ENCODE peak calls at places on chromosomes 5 and 9, in five cellular contexts. I is lung, W is neuronal stem cell, R is foreskin fibroblast, V is ovary. M is an unnamed sample.

GRCh38 chr5:172123269-172123692 is 64.7 kb downstream of the STK10 start:
- DNase-seq in V (peak), W (no peak), R (peak), I (peak), M (peak)

GRCh38 chr5:175638305-175638704 is 19.6 kb upstream of the HRH2 start:
- DNase-seq in I (no peak), R (no peak), V (no peak), W (no peak), M (no peak)

GRCh38 chr5:111238826-111239225 is 14.6 kb downstream of the CAMK4 start:
- DNase-seq in W (no peak), R (no peak), I (no peak), V (no peak), M (no peak)

GRCh38 chr9:113219186-113219936 is 1.7 kb downstream of the FKBP15 start:
- DNase-seq in I (no peak), V (no peak), R (no peak), W (no peak), M (no peak)

GRCh38 chr9:16180091-16180490 is 627.2 kb downstream of the CCDC171 start:
- DNase-seq in W (no peak), V (no peak), I (no peak), R (no peak), M (no peak)

GRCh38 chr5:14397717-14398116 is 183.9 kb upstream of the OTULINL start:
- DNase-seq in I (no peak), W (no peak), V (no peak), R (peak), M (peak)

GRCh38 chr9:98368366-98369065 is 113.1 kb upstream of the TBC1D2 start:
- DNase-seq in W (no peak), I (no peak), V (no peak), R (no peak), M (no peak)

GRCh38 chr9:133787749-133788015 is 49.5 kb upstream of the SARDH start:
- DNase-seq in I (no peak), W (no peak), V (no peak), R (no peak), M (no peak)

GRCh38 chr5:155103164-155103563 is 89.6 kb downstream of the KIF4B start:
- DNase-seq in W (no peak), V (no peak), I (no peak), R (no peak), M (no peak)

GRCh38 chr5:132493241-132493640 is 2.7 kb upstream of the IRF1 start:
- DNase-seq in R (no peak), W (no peak), I (peak), V (no peak), M (no peak)

GRCh38 chr9:4099961-4100360 is 199.9 kb downstream of the GLIS3 start:
- DNase-seq in I (no peak), W (no peak), R (no peak), V (no peak), M (no peak)

GRCh38 chr5:110542949-110543348 is 183.5 kb downstream of the TMEM232 start:
- DNase-seq in V (no peak), W (no peak), R (no peak), I (no peak), M (no peak)

GRCh38 chr9:129023036-129023907 is 4.9 kb downstream of the SH3GLB2 start:
- DNase-seq in V (peak), R (peak), I (no peak), W (no peak), M (peak)

GRCh38 chr5:151155149-151155776 is 2.3 kb downstream of the ANXA6 start:
- DNase-seq in R (no peak), W (no peak), V (no peak), I (no peak), M (no peak)

GRCh38 chr5:124952079-124952478 is 205.6 kb upstream of the ZNF608 start:
- DNase-seq in W (no peak), I (no peak), R (no peak), V (no peak), M (peak)
- H3K4me3 ChIP-seq in W (no peak), I (no peak), R (no peak), V (no peak), M (no peak)

GRCh38 chr5:120096413-120096812 is 367.7 kb upstream of the PRR16 start:
- DNase-seq in I (no peak), R (peak), W (no peak), V (no peak), M (no peak)

GRCh38 chr5:120091376-120091948 is 372.6 kb upstream of the PRR16 start:
- DNase-seq in I (no peak), V (no peak), W (no peak), R (no peak), M (no peak)

GRCh38 chr5:120092649-120093048 is 371.5 kb upstream of the PRR16 start:
- DNase-seq in V (no peak), W (no peak), R (no peak), I (no peak), M (no peak)

GRCh38 chr5:120088831-120089230 is 375.3 kb upstream of the PRR16 start:
- DNase-seq in I (no peak), W (no peak), R (no peak), V (no peak), M (no peak)

DNA sequence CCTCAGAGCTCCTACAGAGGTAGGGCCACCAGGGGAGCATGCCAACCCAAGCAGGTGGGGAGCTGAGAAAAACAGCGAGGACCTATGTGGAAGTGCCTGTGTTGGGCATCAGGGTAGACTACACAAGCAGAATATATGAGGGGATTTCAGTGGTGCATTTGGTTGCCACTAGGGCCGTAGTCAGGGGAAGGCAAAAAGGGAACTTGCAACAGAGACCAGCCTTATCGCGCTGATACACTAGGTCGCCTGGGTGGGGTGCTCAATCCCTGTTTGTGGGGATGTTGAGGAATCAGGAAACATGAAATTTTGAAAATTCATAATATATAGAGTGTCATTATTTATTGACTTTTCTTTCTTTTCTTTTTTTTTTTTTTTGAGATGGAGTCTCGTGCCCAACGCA is 370.9 kb upstream of the PRR16 start:
- DNase-seq in I (peak), R (no peak), W (no peak), V (no peak), M (no peak)
- H3K4me3 ChIP-seq in I (no peak), R (no peak), W (no peak), V (no peak), M (no peak)

GRCh38 chr5:13108281-13108680 is 836.2 kb downstream of the DNAH5 start:
- DNase-seq in I (no peak), W (no peak), R (no peak), V (no peak), M (no peak)

GRCh38 chr5:13107553-13107952 is 836.9 kb downstream of the DNAH5 start:
- DNase-seq in I (no peak), R (no peak), V (no peak), W (no peak), M (no peak)
- H3K4me3 ChIP-seq in I (no peak), R (no peak), V (no peak), W (no peak), M (no peak)

GRCh38 chr5:157820593-157821252 is 38.2 kb downstream of the CLINT1 start:
- DNase-seq in W (peak), R (no peak), V (no peak), I (no peak), M (no peak)
- H3K4me3 ChIP-seq in W (no peak), R (no peak), V (no peak), I (no peak), M (no peak)

M was measured in body of pancreas.